ENCODE peak calls at places on chromosomes 7 and 10, in seven cellular contexts. O, S, T, U, W, R and C are unnamed samples.

GRCh38 chr7:56087445-56087844 is 5.3 kb downstream of the PHKG1 start:
- DNase-seq in O (no peak), S (no peak), T (no peak), U (no peak), W (no peak), R (no peak), C (no peak)

GRCh38 chr10:31318382-31318853 is 598 bp upstream of the ZEB1 start:
- DNase-seq in O (peak; percentile 73), S (peak; percentile 35), T (peak; percentile 63), U (no peak), W (peak; percentile 59), R (peak; percentile 46), C (peak; percentile 50)

GRCh38 chr7:26584964-26585650 is 279.3 kb downstream of the SKAP2 start:
- DNase-seq in O (no peak), S (no peak), T (no peak), U (no peak), W (no peak), R (no peak), C (no peak)

GRCh38 chr7:126488043-126488442 is 764.7 kb downstream of the GRM8 start:
- DNase-seq in O (no peak), S (no peak), T (no peak), U (no peak), W (no peak), R (no peak), C (no peak)

GRCh38 chr10:621981-622740 is 67.3 kb downstream of the DIP2C start:
- DNase-seq in O (no peak), S (no peak), T (no peak), U (no peak), W (no peak), R (no peak), C (no peak)

GRCh38 chr7:91263359-91264082 is 712 bp upstream of the FZD1 start:
- DNase-seq in O (peak; percentile 19), S (peak; percentile 76), T (peak; percentile 41), U (no peak), W (peak; percentile 15), R (no peak), C (peak; percentile 63)

GRCh38 chr10:9786576-9786975 is 1231.1 kb upstream of the CELF2 start:
- DNase-seq in O (no peak), S (no peak), T (no peak), U (no peak), W (no peak), R (peak; percentile 64), C (no peak)

GRCh38 chr7:131893627-131894345 is 337.4 kb upstream of the PODXL start:
- DNase-seq in O (no peak), S (no peak), T (no peak), U (no peak), W (no peak), R (no peak), C (no peak)

GRCh38 chr7:1961776-1962276 is 270.9 kb downstream of the MAD1L1 start:
- DNase-seq in O (no peak), S (no peak), T (no peak), U (peak; percentile 30), W (no peak), R (peak; percentile 98), C (no peak)

GRCh38 chr7:3861941-3862340 is 560.9 kb downstream of the SDK1 start:
- DNase-seq in O (peak; percentile 70), S (no peak), T (peak; percentile 54), U (no peak), W (no peak), R (peak; percentile 67), C (no peak)

GRCh38 chr7:158323741-158324396 is 263.8 kb downstream of the PTPRN2 start:
- DNase-seq in O (no peak), S (no peak), T (no peak), U (no peak), W (no peak), R (no peak), C (no peak)

GRCh38 chr10:96912405-96912804 is 80.3 kb downstream of the LCOR start:
- DNase-seq in O (no peak), S (no peak), T (no peak), U (no peak), W (no peak), R (no peak), C (no peak)

GRCh38 chr10:63504145-63504881 is 16.9 kb upstream of the REEP3 start:
- DNase-seq in O (no peak), S (no peak), T (no peak), U (no peak), W (no peak), R (no peak), C (no peak)

GRCh38 chr7:157008206-157009169 is 2.0 kb downstream of the MNX1 start:
- DNase-seq in O (no peak), S (peak; percentile 73), T (no peak), U (no peak), W (no peak), R (no peak), C (no peak)

GRCh38 chr10:32367793-32368453 is 21.0 kb upstream of the EPC1 start:
- DNase-seq in O (peak; percentile 71), S (peak; percentile 67), T (peak; percentile 79), U (peak; percentile 68), W (no peak), R (peak; percentile 34), C (peak; percentile 71)

GRCh38 chr10:60955957-60956425 is 12.0 kb upstream of the RHOBTB1 start:
- DNase-seq in O (no peak), S (no peak), T (no peak), U (no peak), W (peak; percentile 10), R (peak; percentile 80), C (peak; percentile 8)

GRCh38 chr10:7756360-7756992 is 31.3 kb downstream of the KIN start:
- DNase-seq in O (no peak), S (peak; percentile 39), T (no peak), U (no peak), W (peak; percentile 12), R (peak; percentile 11), C (no peak)

GRCh38 chr7:111741811-111742240 is 179.5 kb upstream of the IMMP2L start:
- DNase-seq in O (peak; percentile 53), S (peak; percentile 81), T (peak; percentile 44), U (peak; percentile 13), W (peak; percentile 80), R (peak; percentile 56), C (peak; percentile 65)

GRCh38 chr10:11683529-11684320 is 58.5 kb upstream of the ECHDC3 start:
- DNase-seq in O (no peak), S (no peak), T (no peak), U (no peak), W (no peak), R (no peak), C (peak; percentile 33)

GRCh38 chr7:94648731-94649130 is 7.2 kb downstream of the SGCE start:
- DNase-seq in O (no peak), S (no peak), T (no peak), U (no peak), W (no peak), R (no peak), C (no peak)

GRCh38 chr7:94650137-94650536 is 5.8 kb downstream of the SGCE start:
- DNase-seq in O (no peak), S (peak; percentile 38), T (no peak), U (no peak), W (no peak), R (no peak), C (no peak)

GRCh38 chr7:94650652-94651051 is 5.3 kb downstream of the SGCE start:
- DNase-seq in O (no peak), S (no peak), T (no peak), U (no peak), W (no peak), R (no peak), C (no peak)

GRCh38 chr7:94647295-94647694 is 8.6 kb downstream of the SGCE start:
- DNase-seq in O (no peak), S (no peak), T (no peak), U (no peak), W (no peak), R (no peak), C (no peak)

DNA sequence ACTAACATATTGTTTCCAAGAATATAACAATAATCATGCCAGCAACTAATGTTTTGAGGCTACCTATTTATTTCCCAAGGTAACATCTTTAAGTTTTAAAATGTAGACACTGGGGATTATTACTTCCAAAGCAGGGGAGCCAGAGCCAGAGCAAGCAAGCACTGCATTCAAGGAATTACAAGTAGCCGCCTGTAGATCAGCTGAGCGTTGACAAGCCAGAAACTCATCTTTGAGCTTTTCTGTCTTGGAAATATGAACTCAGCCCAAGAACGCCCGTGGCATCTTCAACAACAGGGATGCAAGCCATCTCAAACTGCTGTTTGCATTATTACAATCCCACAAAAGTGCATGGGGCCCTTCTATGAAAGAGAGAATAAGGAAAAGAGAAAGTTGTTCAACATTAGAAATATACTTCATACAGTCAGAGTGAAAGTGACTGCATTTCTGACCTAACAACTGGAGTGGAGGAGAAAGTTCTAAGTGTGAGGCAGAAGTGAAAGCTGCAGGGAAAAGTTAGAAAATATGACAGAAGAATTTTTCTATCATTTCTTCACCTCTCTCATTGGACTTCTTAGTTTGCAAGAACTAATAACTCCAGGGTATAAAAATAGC is 6.5 kb downstream of the SGCE start:
- DNase-seq in O (no peak), S (no peak), T (no peak), U (no peak), W (no peak), R (no peak), C (no peak)
- H3K27ac ChIP-seq in O (no peak overlapping the region), S (no peak overlapping the region), T (peak overlapping the region; percentile 6), U (no peak overlapping the region), W (no peak overlapping the region), R (no peak overlapping the region), C (no peak overlapping the region)

GRCh38 chr7:146665023-146665422 is 548.4 kb downstream of the CNTNAP2 start:
- DNase-seq in O (no peak), S (no peak), T (no peak), U (no peak), W (no peak), R (no peak), C (no peak)

GRCh38 chr7:146670532-146670931 is 553.9 kb downstream of the CNTNAP2 start:
- DNase-seq in O (no peak), S (peak; percentile 2), T (no peak), U (no peak), W (no peak), R (no peak), C (no peak)
- TF ChIP-seq CTCF in O (no peak), S (peak; percentile 5), T (no peak), U (no peak), W (no peak), R (no peak), C (no peak)

DNA sequence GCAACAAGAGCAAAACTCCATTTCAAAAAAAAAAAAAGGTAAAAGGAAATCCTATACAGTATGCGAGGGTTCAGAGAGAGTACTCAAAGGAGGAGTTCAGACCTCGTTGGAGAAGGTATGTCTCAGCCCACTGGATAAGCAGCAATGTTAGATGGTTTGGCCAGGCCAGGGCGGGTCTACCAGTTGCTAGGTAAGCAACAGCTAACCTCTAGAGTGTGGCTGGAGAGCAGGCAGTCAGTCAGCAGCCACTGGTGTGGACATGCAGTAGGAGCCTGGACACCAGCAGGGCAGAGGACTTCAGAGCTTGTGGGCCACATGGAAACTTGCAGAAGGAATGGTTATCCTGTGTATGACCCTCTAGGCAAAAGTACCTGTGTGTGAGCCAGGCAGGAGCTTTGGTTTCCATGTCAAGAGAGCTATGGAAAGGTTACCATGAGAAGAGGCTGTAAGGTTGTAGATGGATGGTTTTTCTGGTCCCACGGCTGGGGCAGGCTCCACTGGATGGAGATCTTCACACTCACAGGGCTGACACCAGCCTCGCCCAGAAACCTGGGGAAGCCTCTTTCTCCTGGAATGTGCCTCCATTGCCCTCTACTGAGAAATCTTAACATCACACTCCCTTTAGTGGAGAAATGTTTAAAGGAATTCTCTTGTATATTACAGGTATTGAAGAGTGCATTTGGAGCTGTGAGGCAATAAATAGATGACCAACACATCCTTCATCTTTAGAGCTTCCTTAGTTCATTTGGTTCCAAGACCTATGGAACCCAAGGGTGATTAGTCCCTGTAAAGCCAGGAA is 63.6 kb downstream of the CCDC186 start:
- DNase-seq in O (no peak), S (peak; percentile 44), T (no peak), U (no peak), W (peak; percentile 36), R (no peak), C (no peak)
- H3K27ac ChIP-seq in O (no peak overlapping the region), S (no peak overlapping the region), T (no peak overlapping the region), U (no peak overlapping the region), W (no peak overlapping the region), R (no peak overlapping the region), C (no peak overlapping the region)

GRCh38 chr7:42115795-42116194 is 121.2 kb downstream of the GLI3 start:
- DNase-seq in O (no peak), S (no peak), T (no peak), U (no peak), W (no peak), R (no peak), C (no peak)
- TF ChIP-seq CTCF in O (no peak), S (no peak), T (no peak), U (no peak), W (no peak), R (no peak), C (no peak)